ENCODE peak calls at places on chromosomes 6 and 20, in ten cellular contexts. C, O, M, G, Y, X, K, D, S and F are unnamed samples.
A peak's percentile ranks its signal among the peaks of the same experiment; 100 is the strongest.

GRCh38 chr20:40431112-40431511 is 257.9 kb downstream of the MAFB start:
- DNase-seq in C (no peak), O (no peak), M (no peak), G (no peak), Y (no peak), X (no peak), K (no peak), D (no peak), S (no peak), F (no peak)

GRCh38 chr6:42367353-42368011 is 84.2 kb downstream of the TRERF1 start:
- DNase-seq in C (no peak), O (no peak), M (no peak), G (peak; percentile 13), Y (peak; percentile 60), X (no peak), K (peak; percentile 81), D (peak; percentile 75), S (no peak), F (no peak)

GRCh38 chr6:116387374-116387773 is 16.6 kb downstream of the DSE start:
- DNase-seq in C (no peak), O (peak; percentile 80), M (peak; percentile 43), G (peak; percentile 85), Y (peak; percentile 90), X (no peak), K (peak; percentile 91), D (peak; percentile 25), S (no peak), F (no peak)

GRCh38 chr20:23139524-23139923 is 53.4 kb upstream of the CD93 start:
- DNase-seq in C (no peak), O (no peak), M (no peak), G (no peak), Y (no peak), X (no peak), K (no peak), D (no peak), S (no peak), F (peak; percentile 80)

GRCh38 chr20:32539063-32539816 is 45.9 kb downstream of the NOL4L start:
- DNase-seq in C (no peak), O (no peak), M (no peak), G (no peak), Y (no peak), X (no peak), K (no peak), D (no peak), S (no peak), F (peak; percentile 43)

GRCh38 chr20:14406495-14406894 is 69.1 kb upstream of the FLRT3 start:
- DNase-seq in C (no peak), O (peak; percentile 94), M (no peak), G (peak; percentile 56), Y (peak; percentile 36), X (no peak), K (no peak), D (peak; percentile 35), S (no peak), F (no peak)

GRCh38 chr6:43865947-43866346 is 95.9 kb downstream of the VEGFA start:
- DNase-seq in C (no peak), O (no peak), M (no peak), G (no peak), Y (no peak), X (no peak), K (peak; percentile 11), D (no peak), S (no peak), F (no peak)

GRCh38 chr6:1378224-1379025 is 11.0 kb upstream of the FOXF2 start:
- DNase-seq in C (no peak), O (no peak), M (no peak), G (no peak), Y (no peak), X (peak; percentile 35), K (no peak), D (no peak), S (peak; percentile 75), F (no peak)

DNA sequence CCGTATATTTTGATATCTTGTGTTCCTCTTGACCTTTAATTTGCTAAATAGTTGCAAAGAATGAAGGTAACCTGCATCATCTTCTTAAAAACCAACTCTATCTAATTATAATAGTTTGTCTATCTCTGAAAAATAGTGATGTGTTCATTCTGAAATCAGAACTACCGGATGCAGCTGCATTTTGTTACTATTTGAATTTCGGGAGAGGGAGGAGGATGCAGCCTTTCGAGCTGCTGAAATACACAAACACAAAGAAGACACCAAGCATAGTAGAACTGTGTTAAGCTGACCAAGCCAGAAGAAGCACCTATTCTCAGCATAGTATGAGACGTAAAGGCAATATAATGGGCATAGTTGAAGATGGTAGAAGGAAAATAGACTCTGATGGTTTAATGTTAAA is 33.1 kb downstream of the PTPN1 start:
- DNase-seq in C (no peak), O (no peak), M (no peak), G (no peak), Y (no peak), X (no peak), K (no peak), D (no peak), S (no peak), F (no peak)
- H3K4me1 ChIP-seq in C (no peaks in the 10 kb centered on the region), O (peaks cover 12% of the 10 kb centered on the region), M (peaks cover 45% of the 10 kb centered on the region), G (peaks cover 28% of the 10 kb centered on the region), Y (peaks cover 20% of the 10 kb centered on the region), X (no peaks in the 10 kb centered on the region), K (peaks cover 14% of the 10 kb centered on the region), D (peaks cover 4% of the 10 kb centered on the region), S (no peaks in the 10 kb centered on the region), F (no peaks in the 10 kb centered on the region)

GRCh38 chr6:28207244-28208179 is 17.6 kb upstream of the ZSCAN9 start:
- DNase-seq in C (peak; percentile 75), O (no peak), M (peak; percentile 49), G (peak; percentile 36), Y (peak; percentile 34), X (peak; percentile 40), K (peak; percentile 53), D (peak; percentile 36), S (peak; percentile 88), F (no peak)

GRCh38 chr6:28205879-28206278 is 19.2 kb upstream of the ZSCAN9 start:
- DNase-seq in C (no peak), O (no peak), M (no peak), G (no peak), Y (no peak), X (no peak), K (no peak), D (no peak), S (no peak), F (no peak)

GRCh38 chr6:28209753-28210535 is 15.1 kb upstream of the ZSCAN9 start:
- DNase-seq in C (no peak), O (no peak), M (no peak), G (no peak), Y (no peak), X (no peak), K (no peak), D (no peak), S (no peak), F (no peak)

GRCh38 chr6:28206527-28207243 is 18.4 kb upstream of the ZSCAN9 start:
- DNase-seq in C (peak; percentile 36), O (no peak), M (no peak), G (peak; percentile 9), Y (peak; percentile 5), X (peak; percentile 15), K (no peak), D (no peak), S (peak; percentile 61), F (no peak)

DNA sequence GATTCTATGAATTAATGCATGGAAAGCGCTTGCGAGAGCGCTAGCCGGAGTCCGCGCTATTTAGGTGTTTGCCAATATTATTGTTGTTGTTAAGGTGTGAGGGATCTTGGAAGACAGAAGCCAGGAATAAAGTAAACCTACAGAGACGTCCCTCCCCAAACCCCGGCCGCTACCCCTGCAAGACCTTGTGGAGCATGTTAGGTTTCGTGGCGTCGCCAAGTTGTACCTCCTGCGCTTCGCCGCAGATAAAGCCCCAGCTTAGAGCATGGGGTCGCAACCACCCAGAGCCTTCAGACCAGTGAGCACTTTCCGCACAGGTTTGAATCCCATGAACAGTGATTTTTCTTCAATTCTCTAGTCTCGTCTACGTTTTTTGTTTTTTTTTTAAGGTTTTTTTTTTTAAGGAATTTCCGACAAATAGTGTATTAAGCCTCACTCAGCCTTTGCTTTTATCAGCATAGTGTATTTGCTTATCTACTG is 16.9 kb upstream of the ZSCAN9 start:
- DNase-seq in C (peak; percentile 61), O (no peak), M (no peak), G (no peak), Y (no peak), X (peak; percentile 20), K (peak; percentile 22), D (no peak), S (peak; percentile 75), F (no peak)
- H3K9ac ChIP-seq in C (no peak overlapping the region), O (no peak overlapping the region), M (no peak overlapping the region), G (no peak overlapping the region), Y (no peak overlapping the region), X (no peak overlapping the region), K (peak overlapping the region; percentile 66), D (no peak overlapping the region), S (peak overlapping the region; percentile 68), F (no peak overlapping the region)

GRCh38 chr6:3618300-3619041 is 133.0 kb downstream of the PXDC1 start:
- DNase-seq in C (no peak), O (no peak), M (no peak), G (no peak), Y (no peak), X (no peak), K (no peak), D (no peak), S (no peak), F (no peak)

GRCh38 chr6:3616565-3617176 is 134.8 kb downstream of the PXDC1 start:
- DNase-seq in C (no peak), O (no peak), M (no peak), G (no peak), Y (no peak), X (no peak), K (no peak), D (peak; percentile 57), S (peak; percentile 40), F (no peak)

GRCh38 chr6:3617192-3617631 is 134.3 kb downstream of the PXDC1 start:
- DNase-seq in C (no peak), O (no peak), M (no peak), G (no peak), Y (no peak), X (no peak), K (no peak), D (no peak), S (peak; percentile 41), F (no peak)

GRCh38 chr6:3619201-3619600 is 132.3 kb downstream of the PXDC1 start:
- DNase-seq in C (no peak), O (no peak), M (no peak), G (no peak), Y (no peak), X (no peak), K (no peak), D (no peak), S (no peak), F (no peak)

DNA sequence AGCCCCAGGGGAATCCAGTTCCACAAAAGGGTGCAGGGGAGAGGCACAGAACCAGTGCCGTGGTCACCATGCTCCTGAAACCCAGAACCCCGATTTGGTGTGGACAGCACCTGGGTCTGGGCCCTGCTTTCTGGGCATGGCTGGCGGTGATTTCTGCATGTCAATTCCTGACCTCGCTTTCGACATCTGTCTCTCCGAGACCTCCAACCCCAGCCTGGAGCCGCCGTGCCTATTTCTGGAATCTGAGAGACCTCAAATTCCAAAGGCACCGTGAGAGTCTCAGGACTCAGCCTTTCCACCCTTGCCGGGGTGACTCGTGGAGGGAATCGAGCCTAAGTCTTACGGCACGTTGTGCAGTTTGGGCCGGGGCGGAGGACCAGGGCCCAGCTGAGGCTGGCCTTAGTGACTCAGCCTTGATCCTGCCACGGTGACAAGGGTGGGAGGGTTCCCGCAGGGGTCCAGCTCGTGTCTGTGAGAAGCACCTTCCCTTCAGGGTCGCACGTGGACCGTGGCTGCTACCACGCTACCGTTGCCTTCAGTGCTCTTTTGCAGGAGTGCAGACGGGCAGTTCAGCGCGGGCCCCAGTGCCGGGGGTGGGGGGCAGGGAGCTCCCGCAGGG is 133.7 kb downstream of the PXDC1 start:
- DNase-seq in C (no peak), O (no peak), M (no peak), G (no peak), Y (no peak), X (no peak), K (no peak), D (no peak), S (peak; percentile 47), F (no peak)
- H3K4me1 ChIP-seq in C (peaks cover 1% of the 10 kb centered on the region), O (peaks cover 5% of the 10 kb centered on the region), M (peaks cover 1% of the 10 kb centered on the region), G (peaks cover under 1% of the 10 kb centered on the region), Y (peaks cover 1% of the 10 kb centered on the region), X (peaks cover 4% of the 10 kb centered on the region), K (peaks cover 3% of the 10 kb centered on the region), D (no peaks in the 10 kb centered on the region), S (no peaks in the 10 kb centered on the region), F (no peaks in the 10 kb centered on the region)

DNA sequence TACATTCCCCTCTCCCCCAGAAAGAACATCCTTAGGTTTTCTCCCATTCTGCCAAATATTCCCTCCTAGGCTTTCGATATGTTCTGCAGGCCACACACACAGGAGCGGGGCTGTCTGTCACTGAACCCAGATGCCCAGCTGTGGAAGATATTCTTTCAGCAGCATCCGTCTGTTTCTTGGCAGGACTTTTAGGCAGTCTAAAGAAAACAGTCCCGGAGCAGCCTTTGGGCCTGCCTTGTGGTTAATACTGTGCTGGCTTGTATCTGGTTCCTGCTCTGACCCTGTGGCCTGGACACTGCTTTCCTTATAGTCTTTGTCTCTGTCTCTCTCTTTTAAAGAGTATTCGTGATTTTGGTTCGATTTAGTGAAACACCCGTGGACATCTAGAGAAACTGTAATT is 94.6 kb upstream of the SUPT3H start:
- DNase-seq in C (no peak), O (no peak), M (no peak), G (peak; percentile 66), Y (peak; percentile 51), X (no peak), K (peak; percentile 57), D (no peak), S (no peak), F (no peak)
- H3K9ac ChIP-seq in C (no peak overlapping the region), O (no peak overlapping the region), M (no peak overlapping the region), G (no peak overlapping the region), Y (peak overlapping the region; percentile 5), X (no peak overlapping the region), K (peak overlapping the region; percentile 52), D (no peak overlapping the region), S (no peak overlapping the region), F (no peak overlapping the region)